ENCODE peak calls at places on chromosome 1, in nine cellular contexts. K is tibial artery; F is tibial nerve; H is MM.1S; P is CD8-positive, alpha-beta memory T cell; T is astrocyte of the spinal cord; U is foreskin fibroblast; D is fibroblast of pulmonary artery; S is dorsolateral prefrontal cortex. E is an unnamed sample.

GRCh38 chr1:228062812-228063211 is 19.7 kb upstream of the ARF1 start:
- DNase-seq in K (no peak), F (no peak), H (no peak), P (no peak), T (no peak), U (no peak), D (no peak), S (no peak), E (no peak)

GRCh38 chr1:160124709-160125478 is 9.3 kb downstream of the ATP1A2 start:
- DNase-seq in K (no peak), F (no peak), H (no peak), P (no peak), T (peak; percentile 76), U (peak; percentile 85), D (peak; percentile 53), S (no peak), E (peak; percentile 72)

GRCh38 chr1:11761285-11761684 is 708 bp upstream of the C1orf167 start:
- DNase-seq in K (no peak), F (no peak), H (no peak), P (no peak), T (no peak), U (no peak), D (no peak), S (no peak), E (no peak)

GRCh38 chr1:190022709-190023108 is 455.0 kb downstream of the BRINP3 start:
- DNase-seq in K (no peak), F (no peak), H (no peak), P (no peak), T (peak; percentile 65), U (peak; percentile 1), D (peak; percentile 3), S (no peak), E (no peak)

GRCh38 chr1:41394918-41395598 is 33.8 kb downstream of the FOXO6 start:
- DNase-seq in K (no peak), F (no peak), H (no peak), P (no peak), T (no peak), U (no peak), D (no peak), S (no peak), E (no peak)

GRCh38 chr1:40944841-40945430 is 34.6 kb upstream of the CTPS1 start:
- DNase-seq in K (peak; percentile 72), F (no peak), H (no peak), P (no peak), T (peak; percentile 22), U (peak; percentile 35), D (peak; percentile 72), S (no peak), E (no peak)

GRCh38 chr1:57279909-57280666 is 143.8 kb downstream of the DAB1 start:
- DNase-seq in K (no peak), F (no peak), H (no peak), P (no peak), T (peak; percentile 1), U (no peak), D (no peak), S (no peak), E (no peak)

GRCh38 chr1:153777648-153778047 is 2.4 kb downstream of the SLC27A3 start:
- DNase-seq in K (peak; percentile 87), F (no peak), H (no peak), P (no peak), T (no peak), U (no peak), D (no peak), S (no peak), E (no peak)

GRCh38 chr1:245051349-245052221 is 103.2 kb upstream of the KIF26B start:
- DNase-seq in K (no peak), F (peak; percentile 11), H (no peak), P (no peak), T (no peak), U (no peak), D (peak; percentile 78), S (peak; percentile 49), E (no peak)

GRCh38 chr1:45187735-45188134 is 18.7 kb downstream of the ZSWIM5 start:
- DNase-seq in K (no peak), F (no peak), H (no peak), P (no peak), T (no peak), U (no peak), D (peak; percentile 11), S (no peak), E (no peak)

GRCh38 chr1:84780000-84780716 is 89.9 kb upstream of the SSX2IP start:
- DNase-seq in K (no peak), F (no peak), H (no peak), P (no peak), T (no peak), U (peak; percentile 63), D (peak; percentile 43), S (no peak), E (no peak)

GRCh38 chr1:30572192-30572591 is 151.2 kb downstream of the MATN1 start:
- DNase-seq in K (no peak), F (no peak), H (no peak), P (no peak), T (no peak), U (no peak), D (no peak), S (no peak), E (no peak)

GRCh38 chr1:46248122-46248920 is 758 bp downstream of the RAD54L start:
- DNase-seq in K (no peak), F (no peak), H (peak; percentile 66), P (no peak), T (no peak), U (no peak), D (no peak), S (no peak), E (peak; percentile 19)

GRCh38 chr1:226429051-226429461 is 21.2 kb upstream of the PARP1 start:
- DNase-seq in K (no peak), F (no peak), H (no peak), P (no peak), T (no peak), U (no peak), D (no peak), S (no peak), E (no peak)

GRCh38 chr1:3898475-3898735 is 1.7 kb downstream of the C1orf174 start:
- DNase-seq in K (no peak), F (no peak), H (no peak), P (no peak), T (no peak), U (no peak), D (no peak), S (no peak), E (no peak)

DNA sequence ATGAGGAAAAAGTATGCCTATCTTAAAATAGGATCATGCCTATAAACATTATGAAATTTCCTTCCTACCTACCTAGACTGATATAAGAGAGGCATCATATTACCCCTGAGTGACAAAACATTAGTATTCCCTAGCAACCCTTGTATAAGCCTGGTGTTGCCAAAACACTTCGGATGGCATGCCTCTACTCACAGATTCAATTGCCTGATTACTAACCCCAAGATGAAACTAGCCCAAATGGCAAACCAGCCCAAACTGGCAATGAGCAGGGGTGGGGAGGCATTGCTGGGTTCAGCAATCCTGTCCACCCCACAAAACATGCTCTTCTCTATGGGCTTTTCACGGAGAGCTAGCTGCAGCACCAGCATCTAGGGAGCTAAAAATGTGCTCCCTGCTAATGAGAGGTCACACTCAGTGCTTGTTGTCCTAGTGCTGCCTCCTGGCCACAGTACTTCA is 13.9 kb downstream of the PALMD start:
- DNase-seq in K (no peak), F (no peak), H (no peak), P (no peak), T (peak; percentile 42), U (peak; percentile 41), D (peak; percentile 60), S (no peak), E (no peak)
- H3K4me3 ChIP-seq in K (no peak overlapping the region), F (no peak overlapping the region), H (no peak overlapping the region), P (no peak overlapping the region), T (no peak overlapping the region), U (no peak overlapping the region), D (no peak overlapping the region), S (no peak overlapping the region), E (peak overlapping the region; percentile 27)

GRCh38 chr1:21866629-21867009 is 54.6 kb downstream of the LDLRAD2 start:
- DNase-seq in K (no peak), F (no peak), H (no peak), P (no peak), T (no peak), U (no peak), D (no peak), S (no peak), E (no peak)

GRCh38 chr1:21864730-21865129 is 52.7 kb downstream of the LDLRAD2 start:
- DNase-seq in K (no peak), F (no peak), H (no peak), P (no peak), T (no peak), U (no peak), D (no peak), S (no peak), E (peak; percentile 48)

GRCh38 chr1:21865609-21865942 is 53.5 kb downstream of the LDLRAD2 start:
- DNase-seq in K (no peak), F (no peak), H (peak; percentile 77), P (no peak), T (no peak), U (no peak), D (no peak), S (no peak), E (no peak)

GRCh38 chr1:21863981-21864380 is 51.9 kb downstream of the LDLRAD2 start:
- DNase-seq in K (no peak), F (no peak), H (no peak), P (no peak), T (no peak), U (no peak), D (no peak), S (no peak), E (no peak)

DNA sequence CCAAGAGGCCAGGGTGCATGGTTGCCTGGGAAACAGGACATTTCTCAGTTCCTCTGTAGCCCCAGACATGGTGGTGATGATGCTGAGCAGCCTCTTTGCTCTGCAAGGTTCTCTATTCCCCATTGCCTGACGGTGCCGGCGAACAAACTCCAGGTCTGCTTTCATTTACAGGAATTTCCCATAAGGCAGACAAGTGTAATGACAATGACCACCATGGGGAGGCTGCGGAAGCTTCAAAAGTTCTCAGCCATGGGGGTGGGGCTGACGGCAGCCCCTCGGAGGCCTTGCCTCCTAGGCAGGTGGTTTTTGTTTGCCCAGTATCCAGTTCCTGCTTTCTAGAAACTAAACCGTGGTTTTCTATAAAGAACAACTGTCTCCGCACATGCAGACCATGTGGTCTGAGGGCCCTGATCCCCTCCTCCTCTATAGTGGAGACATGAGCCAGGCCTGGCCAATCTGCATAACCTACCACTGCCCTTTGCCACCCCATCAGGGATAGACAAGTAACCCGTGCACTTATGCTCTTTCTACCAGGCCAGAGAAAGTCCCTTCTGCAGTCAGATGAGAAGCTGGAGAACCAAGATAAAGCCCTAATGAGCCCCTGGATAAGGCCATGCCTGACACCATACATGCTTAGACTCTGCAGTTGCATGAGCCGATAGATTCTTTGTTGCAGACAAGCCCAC is 54.0 kb downstream of the LDLRAD2 start:
- DNase-seq in K (no peak), F (no peak), H (peak; percentile 92), P (no peak), T (no peak), U (no peak), D (no peak), S (no peak), E (peak; percentile 32)
- H3K4me3 ChIP-seq in K (no peak overlapping the region), F (no peak overlapping the region), H (peak overlapping the region; percentile 5), P (no peak overlapping the region), T (no peak overlapping the region), U (no peak overlapping the region), D (no peak overlapping the region), S (no peak overlapping the region), E (no peak overlapping the region)

GRCh38 chr1:172278478-172278877 is 142.0 kb upstream of the C1orf105 start:
- DNase-seq in K (no peak), F (no peak), H (no peak), P (no peak), T (peak; percentile 90), U (peak; percentile 75), D (peak; percentile 57), S (no peak), E (no peak)
- H3K4me3 ChIP-seq in K (no peak overlapping the region), F (no peak overlapping the region), H (no peak overlapping the region), P (no peak overlapping the region), T (no peak overlapping the region), U (no peak overlapping the region), D (no peak overlapping the region), S (no peak overlapping the region), E (no peak overlapping the region)

GRCh38 chr1:63326106-63326472 is 3.7 kb downstream of the FOXD3 start:
- DNase-seq in K (no peak), F (no peak), H (no peak), P (no peak), T (no peak), U (no peak), D (no peak), S (no peak), E (no peak)
- H3K4me3 ChIP-seq in K (no peak overlapping the region), F (peak overlapping the region; percentile 50), H (no peak overlapping the region), P (no peak overlapping the region), T (no peak overlapping the region), U (no peak overlapping the region), D (no peak overlapping the region), S (no peak overlapping the region), E (no peak overlapping the region)